ENCODE peak calls at places on chromosomes 13 and 19, in seven cellular contexts. E, G, R, V, I, Y and W are unnamed samples.

GRCh38 chr19:6576869-6577281 is 14.1 kb downstream of the CD70 start:
- DNase-seq in E (no peak), G (no peak), R (no peak), V (no peak), I (no peak), Y (no peak), W (no peak)

GRCh38 chr13:37303610-37304009 is 198.1 kb upstream of the CSNK1A1L start:
- DNase-seq in E (no peak), G (no peak), R (no peak), V (no peak), I (no peak), Y (no peak), W (no peak)

GRCh38 chr19:46211201-46211881 is 18.2 kb upstream of the IGFL1 start:
- DNase-seq in E (no peak), G (no peak), R (no peak), V (no peak), I (no peak), Y (no peak), W (peak)

GRCh38 chr13:100088648-100089601 is at the start of gene PCCA:
- DNase-seq in E (peak), G (peak), R (peak), V (peak), I (peak), Y (peak), W (peak)

GRCh38 chr13:94617389-94618000 is 15.8 kb downstream of the GPR180 start:
- DNase-seq in E (peak), G (no peak), R (no peak), V (no peak), I (peak), Y (peak), W (no peak)

GRCh38 chr13:110885966-110886365 is 28.9 kb downstream of the ANKRD10 start:
- DNase-seq in E (no peak), G (no peak), R (no peak), V (no peak), I (no peak), Y (no peak), W (no peak)

GRCh38 chr13:98447881-98448641 is 128.8 kb downstream of the STK24 start:
- DNase-seq in E (no peak), G (no peak), R (no peak), V (no peak), I (no peak), Y (peak), W (peak)

GRCh38 chr19:3411636-3412035 is 45.3 kb downstream of the NFIC start:
- DNase-seq in E (no peak), G (no peak), R (no peak), V (no peak), I (no peak), Y (no peak), W (no peak)

GRCh38 chr19:47798904-47799266 is 5.5 kb downstream of the TPRX1 start:
- DNase-seq in E (no peak), G (no peak), R (no peak), V (no peak), I (no peak), Y (no peak), W (no peak)

GRCh38 chr13:111153977-111154332 is 38.8 kb downstream of the ARHGEF7 start:
- DNase-seq in E (peak), G (peak), R (peak), V (no peak), I (peak), Y (peak), W (peak)

GRCh38 chr13:31987535-31988170 is 43.9 kb upstream of the FRY start:
- DNase-seq in E (no peak), G (no peak), R (no peak), V (no peak), I (no peak), Y (no peak), W (no peak)

GRCh38 chr19:46787331-46788100 is 878 bp downstream of the SLC1A5 start:
- DNase-seq in E (peak), G (peak), R (peak), V (peak), I (peak), Y (no peak), W (peak)

GRCh38 chr13:40552895-40553294 is 113.5 kb downstream of the FOXO1 start:
- DNase-seq in E (no peak), G (no peak), R (no peak), V (no peak), I (no peak), Y (no peak), W (no peak)

GRCh38 chr13:73832203-73832602 is 302.0 kb downstream of the KLF12 start:
- DNase-seq in E (no peak), G (no peak), R (no peak), V (no peak), I (no peak), Y (no peak), W (no peak)

GRCh38 chr13:51058461-51059167 is 52.5 kb downstream of the C13orf42 start:
- DNase-seq in E (no peak), G (no peak), R (no peak), V (no peak), I (no peak), Y (no peak), W (no peak)

GRCh38 chr19:35310811-35311465 is 18.0 kb upstream of the CD22 start:
- DNase-seq in E (no peak), G (no peak), R (no peak), V (no peak), I (no peak), Y (no peak), W (no peak)

GRCh38 chr19:49929121-49929610 is at the start of the genes ATF5 and NUP62:
- DNase-seq in E (peak), G (peak), R (peak), V (peak), I (peak), Y (peak), W (peak)